ENCODE peak calls at places on chromosomes 6 and 20, in ten cellular contexts. F, C, U, W, I, T, L, X, S and G are unnamed samples.

GRCh38 chr6:138659998-138660397 is 113.6 kb upstream of the CCDC28A start:
- DNase-seq in F (no peak), C (no peak), U (no peak), W (no peak), I (no peak), T (no peak), L (no peak), X (no peak), S (no peak), G (no peak)

GRCh38 chr20:60050193-60050960 is 92.2 kb downstream of the CDH26 start:
- DNase-seq in F (no peak), C (peak), U (no peak), W (no peak), I (no peak), T (no peak), L (no peak), X (no peak), S (no peak), G (no peak)

GRCh38 chr20:7459123-7459522 is 481.1 kb downstream of the HAO1 start:
- DNase-seq in F (no peak), C (no peak), U (no peak), W (no peak), I (no peak), T (no peak), L (no peak), X (no peak), S (no peak), G (no peak)

GRCh38 chr6:41892921-41893564 is 2.1 kb downstream of the USP49 start:
- DNase-seq in F (no peak), C (no peak), U (no peak), W (no peak), I (no peak), T (no peak), L (no peak), X (no peak), S (no peak), G (no peak)

GRCh38 chr6:87375315-87375714 is 30.7 kb downstream of the C6orf163 start:
- DNase-seq in F (no peak), C (no peak), U (no peak), W (no peak), I (no peak), T (no peak), L (no peak), X (no peak), S (no peak), G (no peak)

GRCh38 chr6:45473121-45473967 is 95.6 kb upstream of the SUPT3H start:
- DNase-seq in F (no peak), C (no peak), U (no peak), W (no peak), I (no peak), T (no peak), L (no peak), X (no peak), S (no peak), G (no peak)

GRCh38 chr20:47038581-47039560 is 144.2 kb downstream of the EYA2 start:
- DNase-seq in F (no peak), C (no peak), U (no peak), W (no peak), I (no peak), T (peak), L (no peak), X (no peak), S (no peak), G (no peak)

GRCh38 chr6:106825156-106825555 is 149.4 kb downstream of the CD24 start:
- DNase-seq in F (no peak), C (no peak), U (no peak), W (no peak), I (no peak), T (no peak), L (no peak), X (no peak), S (no peak), G (no peak)

GRCh38 chr20:33488201-33488600 is 1.7 kb upstream of the CBFA2T2 start:
- DNase-seq in F (no peak), C (no peak), U (no peak), W (no peak), I (no peak), T (no peak), L (no peak), X (no peak), S (no peak), G (no peak)

GRCh38 chr20:50561379-50562078 is 51.3 kb downstream of the PTPN1 start:
- DNase-seq in F (peak), C (no peak), U (no peak), W (peak), I (peak), T (no peak), L (peak), X (no peak), S (peak), G (no peak)

GRCh38 chr6:148608211-148608951 is 138.4 kb upstream of the UST start:
- DNase-seq in F (no peak), C (no peak), U (no peak), W (no peak), I (no peak), T (no peak), L (peak), X (no peak), S (no peak), G (no peak)

GRCh38 chr6:130365166-130366010 is 429 bp upstream of the TMEM200A start:
- DNase-seq in F (no peak), C (peak), U (peak), W (peak), I (peak), T (peak), L (peak), X (peak), S (peak), G (peak)

GRCh38 chr6:85459224-85459901 is 9.5 kb downstream of the NT5E start:
- DNase-seq in F (no peak), C (no peak), U (no peak), W (peak), I (no peak), T (no peak), L (peak), X (no peak), S (no peak), G (no peak)

GRCh38 chr6:135372758-135373157 is 124.8 kb downstream of the AHI1 start:
- DNase-seq in F (no peak), C (no peak), U (no peak), W (no peak), I (no peak), T (no peak), L (peak), X (no peak), S (no peak), G (no peak)

GRCh38 chr6:106547961-106548453 is 81.3 kb downstream of the RTN4IP1 start:
- DNase-seq in F (no peak), C (peak), U (no peak), W (no peak), I (no peak), T (no peak), L (no peak), X (no peak), S (no peak), G (no peak)

GRCh38 chr6:151098166-151098565 is 141.6 kb upstream of the AKAP12 start:
- DNase-seq in F (no peak), C (no peak), U (no peak), W (no peak), I (no peak), T (no peak), L (no peak), X (no peak), S (no peak), G (no peak)

GRCh38 chr20:48758206-48758820 is 69.5 kb downstream of the PREX1 start:
- DNase-seq in F (no peak), C (peak), U (no peak), W (no peak), I (no peak), T (no peak), L (no peak), X (no peak), S (no peak), G (no peak)

GRCh38 chr6:22036267-22036666 is 260.6 kb downstream of the PRL start:
- DNase-seq in F (no peak), C (peak), U (no peak), W (no peak), I (no peak), T (no peak), L (no peak), X (no peak), S (no peak), G (no peak)

GRCh38 chr6:4125933-4126864 is 9.2 kb downstream of the ECI2 start:
- DNase-seq in F (no peak), C (no peak), U (no peak), W (peak), I (no peak), T (no peak), L (peak), X (no peak), S (peak), G (no peak)

GRCh38 chr20:2252419-2253060 is 43.3 kb upstream of the TGM3 start:
- DNase-seq in F (no peak), C (no peak), U (no peak), W (no peak), I (no peak), T (no peak), L (no peak), X (no peak), S (no peak), G (no peak)

GRCh38 chr6:16713597-16713996 is 47.7 kb downstream of the ATXN1 start:
- DNase-seq in F (no peak), C (no peak), U (no peak), W (no peak), I (no peak), T (no peak), L (no peak), X (no peak), S (no peak), G (no peak)

GRCh38 chr6:16966821-16967817 is 134.7 kb upstream of the STMND1 start:
- DNase-seq in F (no peak), C (no peak), U (no peak), W (no peak), I (no peak), T (no peak), L (no peak), X (no peak), S (no peak), G (no peak)

GRCh38 chr6:104421650-104422049 is 438.1 kb downstream of the HACE1 start:
- DNase-seq in F (no peak), C (no peak), U (no peak), W (no peak), I (no peak), T (no peak), L (no peak), X (no peak), S (no peak), G (no peak)

GRCh38 chr6:142275146-142276006 is 26.4 kb upstream of the ADGRG6 start:
- DNase-seq in F (no peak), C (no peak), U (no peak), W (no peak), I (no peak), T (no peak), L (peak), X (no peak), S (peak), G (no peak)

GRCh38 chr6:13892007-13892640 is 32.6 kb upstream of the RNF182 start:
- DNase-seq in F (no peak), C (no peak), U (no peak), W (no peak), I (no peak), T (no peak), L (no peak), X (no peak), S (no peak), G (no peak)

GRCh38 chr6:169235286-169235685 is 18.4 kb downstream of the THBS2 start:
- DNase-seq in F (no peak), C (no peak), U (peak), W (no peak), I (no peak), T (no peak), L (no peak), X (no peak), S (no peak), G (no peak)

GRCh38 chr20:34985439-34986310 is 30.0 kb downstream of the MYH7B start:
- DNase-seq in F (no peak), C (no peak), U (no peak), W (no peak), I (no peak), T (peak), L (no peak), X (no peak), S (no peak), G (no peak)